ENCODE peak calls at places on chromosomes 5 and 9, in nine cellular contexts. Z, O, R, C, K, G, A, F and W are unnamed samples.

GRCh38 chr9:136119259-136120118 is 814 bp upstream of the TMEM250 start:
- DNase-seq in Z (no peak), O (peak), R (no peak), C (peak), K (no peak), G (no peak), A (no peak), F (no peak), W (peak)

GRCh38 chr9:98563212-98563907 is 145.4 kb downstream of the GABBR2 start:
- DNase-seq in Z (no peak), O (no peak), R (no peak), C (no peak), K (no peak), G (no peak), A (no peak), F (no peak), W (no peak)

GRCh38 chr9:38017149-38017884 is 51.7 kb downstream of the SHB start:
- DNase-seq in Z (peak), O (peak), R (peak), C (peak), K (no peak), G (no peak), A (no peak), F (peak), W (no peak)

GRCh38 chr5:85614482-85614881 is 1003.3 kb upstream of the COX7C start:
- DNase-seq in Z (no peak), O (no peak), R (no peak), C (no peak), K (no peak), G (no peak), A (no peak), F (no peak), W (no peak)

GRCh38 chr5:82886911-82887310 is 190.3 kb downstream of the TMEM167A start:
- DNase-seq in Z (no peak), O (no peak), R (no peak), C (peak), K (no peak), G (no peak), A (no peak), F (no peak), W (no peak)

GRCh38 chr5:18970000-18970399 is 1018.0 kb downstream of the CDH18 start:
- DNase-seq in Z (no peak), O (no peak), R (no peak), C (no peak), K (no peak), G (no peak), A (no peak), F (no peak), W (no peak)

GRCh38 chr5:157225463-157226422 is 40.2 kb upstream of the CYFIP2 start:
- DNase-seq in Z (no peak), O (no peak), R (no peak), C (no peak), K (peak), G (no peak), A (no peak), F (no peak), W (no peak)

GRCh38 chr9:130220351-130220750 is 45.2 kb upstream of the HMCN2 start:
- DNase-seq in Z (no peak), O (peak), R (no peak), C (peak), K (no peak), G (no peak), A (no peak), F (no peak), W (no peak)

GRCh38 chr9:118882674-118883073 is 486.6 kb downstream of the BRINP1 start:
- DNase-seq in Z (no peak), O (no peak), R (no peak), C (no peak), K (no peak), G (no peak), A (no peak), F (no peak), W (no peak)

GRCh38 chr5:39755986-39756385 is 331.2 kb upstream of the DAB2 start:
- DNase-seq in Z (no peak), O (no peak), R (peak), C (peak), K (no peak), G (no peak), A (peak), F (no peak), W (no peak)

GRCh38 chr5:154059583-154059982 is 20.8 kb downstream of the MFAP3 start:
- DNase-seq in Z (no peak), O (no peak), R (no peak), C (no peak), K (no peak), G (no peak), A (no peak), F (no peak), W (no peak)

GRCh38 chr5:73067213-73067612 is 53.2 kb upstream of the TMEM171 start:
- DNase-seq in Z (no peak), O (no peak), R (no peak), C (peak), K (no peak), G (no peak), A (no peak), F (no peak), W (no peak)

GRCh38 chr9:120924698-120925534 is 1.7 kb downstream of the TRAF1 start:
- DNase-seq in Z (no peak), O (no peak), R (no peak), C (peak), K (no peak), G (no peak), A (no peak), F (no peak), W (no peak)

GRCh38 chr9:86977205-86977835 is 30.0 kb upstream of the GAS1 start:
- DNase-seq in Z (no peak), O (no peak), R (no peak), C (peak), K (no peak), G (no peak), A (no peak), F (no peak), W (no peak)

GRCh38 chr5:139395844-139396640 is 1.1 kb upstream of the PROB1 start:
- DNase-seq in Z (no peak), O (no peak), R (no peak), C (no peak), K (no peak), G (peak), A (no peak), F (no peak), W (peak)

GRCh38 chr9:130174920-130175321 is 2.7 kb downstream of the NCS1 start:
- DNase-seq in Z (no peak), O (peak), R (no peak), C (no peak), K (no peak), G (no peak), A (no peak), F (no peak), W (no peak)

GRCh38 chr5:173891367-173891766 is 3.2 kb downstream of the CPEB4 start:
- DNase-seq in Z (no peak), O (no peak), R (no peak), C (no peak), K (no peak), G (no peak), A (no peak), F (no peak), W (no peak)

GRCh38 chr5:131968396-131968954 is 23.0 kb upstream of the MEIKIN start:
- DNase-seq in Z (no peak), O (no peak), R (no peak), C (no peak), K (no peak), G (no peak), A (no peak), F (no peak), W (no peak)

GRCh38 chr9:123323482-123324013 is 32.4 kb upstream of the CRB2 start:
- DNase-seq in Z (no peak), O (no peak), R (no peak), C (no peak), K (no peak), G (no peak), A (no peak), F (no peak), W (no peak)

GRCh38 chr9:123326662-123327093 is 29.3 kb upstream of the CRB2 start:
- DNase-seq in Z (peak), O (no peak), R (no peak), C (no peak), K (peak), G (peak), A (no peak), F (no peak), W (peak)

GRCh38 chr9:123322771-123323481 is 33.1 kb upstream of the CRB2 start:
- DNase-seq in Z (no peak), O (peak), R (no peak), C (no peak), K (peak), G (peak), A (no peak), F (no peak), W (no peak)

GRCh38 chr9:123326030-123326586 is 29.9 kb upstream of the CRB2 start:
- DNase-seq in Z (no peak), O (no peak), R (no peak), C (no peak), K (no peak), G (no peak), A (no peak), F (no peak), W (no peak)

DNA sequence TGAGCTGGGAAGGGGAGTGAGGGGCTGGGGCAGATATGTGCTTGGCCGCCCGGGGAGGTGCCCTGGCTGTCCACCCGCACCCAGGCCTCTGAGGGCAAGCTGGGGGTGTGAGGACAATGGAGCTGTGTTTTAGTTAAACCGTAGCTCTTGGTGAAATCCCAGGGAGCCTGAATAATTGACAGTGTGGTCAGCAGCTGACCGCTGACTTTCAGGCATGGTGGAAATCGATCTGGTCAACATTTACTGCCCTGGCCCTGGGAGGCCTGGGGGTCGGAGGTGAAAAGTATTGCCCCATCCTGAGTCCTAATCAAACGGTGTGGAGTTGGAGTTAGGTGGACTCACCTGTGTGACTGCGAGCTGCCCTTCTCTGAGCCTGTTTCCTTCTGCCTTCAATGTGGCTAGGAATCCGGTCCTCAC is 31.2 kb upstream of the CRB2 start:
- DNase-seq in Z (no peak), O (no peak), R (no peak), C (no peak), K (no peak), G (no peak), A (no peak), F (no peak), W (no peak)
- TF ChIP-seq CTCF in Z (no peak), O (no peak), R (no peak), C (no peak), K (no peak), G (no peak), A (no peak), F (no peak), W (no peak)

DNA sequence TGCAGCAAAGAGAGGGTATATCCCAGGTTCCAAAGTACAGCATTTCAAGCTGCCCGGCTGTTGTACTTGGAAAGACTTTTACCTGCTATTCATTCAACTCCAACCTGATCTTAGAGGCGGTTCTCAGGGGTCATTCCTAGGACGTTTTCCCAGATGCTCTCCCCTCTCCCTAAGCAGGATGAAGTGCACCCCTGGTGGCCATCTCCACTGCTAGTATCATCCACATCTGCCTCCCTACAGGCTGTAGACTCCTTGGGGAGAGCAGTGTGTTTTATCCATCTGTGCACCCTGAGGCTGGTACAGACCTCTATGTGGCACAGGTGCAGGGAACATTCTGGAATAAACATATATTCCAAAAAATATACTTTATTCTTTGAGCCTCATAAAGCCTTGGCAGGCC is 56.8 kb downstream of the PTPN3 start:
- DNase-seq in Z (no peak), O (no peak), R (no peak), C (no peak), K (no peak), G (no peak), A (no peak), F (no peak), W (no peak)
- TF ChIP-seq CTCF in Z (no peak), O (no peak), R (no peak), C (no peak), K (no peak), G (peak), A (peak), F (no peak), W (no peak)

DNA sequence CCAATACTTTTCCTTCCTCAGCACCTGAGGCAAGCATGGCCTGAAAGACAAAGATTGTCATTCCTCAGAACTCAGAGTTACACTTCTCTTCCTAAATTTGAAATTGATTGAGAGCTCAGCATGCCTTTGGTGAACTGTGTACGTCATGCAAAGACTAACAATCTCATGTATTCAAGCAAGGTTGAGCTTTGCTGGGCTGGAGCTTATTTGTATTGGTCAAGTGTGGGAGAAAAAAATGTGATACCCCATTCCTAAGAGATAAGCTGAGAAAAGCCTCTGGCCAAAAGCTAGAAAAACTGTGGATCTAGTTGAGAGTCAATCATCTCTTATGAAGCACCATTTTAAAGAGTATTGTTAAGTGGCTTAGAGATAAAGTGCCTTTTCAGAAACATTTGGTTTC is 392.2 kb downstream of the RASEF start:
- DNase-seq in Z (no peak), O (no peak), R (no peak), C (no peak), K (no peak), G (no peak), A (no peak), F (no peak), W (no peak)
- TF ChIP-seq CTCF in Z (no peak), O (no peak), R (no peak), C (no peak), K (no peak), G (no peak), A (no peak), F (no peak), W (no peak)

DNA sequence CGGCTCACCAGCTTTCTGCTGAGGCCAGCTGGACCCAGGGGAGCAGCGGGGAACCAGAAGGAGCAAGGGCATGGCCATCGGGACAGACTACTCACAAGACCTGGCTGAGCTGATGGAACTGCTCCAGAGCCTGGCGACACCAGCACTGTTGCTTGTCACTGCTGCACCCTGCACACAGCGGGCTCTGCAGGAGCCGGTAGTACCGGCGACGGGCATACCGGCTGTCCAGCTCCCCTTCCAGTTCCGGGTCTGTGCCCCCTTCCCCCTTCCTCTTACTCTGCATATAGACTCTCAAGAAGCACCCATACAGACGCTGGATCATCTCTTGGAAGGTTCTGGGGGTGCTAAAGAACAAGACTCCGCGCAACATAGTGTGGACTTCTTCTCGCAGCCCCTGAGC is 974 bp downstream of the ANAPC2 start:
- DNase-seq in Z (no peak), O (no peak), R (no peak), C (no peak), K (no peak), G (no peak), A (no peak), F (no peak), W (no peak)
- TF ChIP-seq CTCF in Z (no peak), O (no peak), R (no peak), C (no peak), K (no peak), G (no peak), A (no peak), F (no peak), W (no peak)

GRCh38 chr9:15416880-15417279 is 5.8 kb upstream of the SNAPC3 start:
- DNase-seq in Z (no peak), O (peak), R (no peak), C (peak), K (peak), G (peak), A (no peak), F (no peak), W (peak)
- TF ChIP-seq CTCF in Z (peak), O (peak), R (peak), C (peak), K (peak), G (peak), A (peak), F (peak), W (peak)

GRCh38 chr9:93475856-93476255 is 22.5 kb upstream of the FAM120AOS start:
- DNase-seq in Z (no peak), O (peak), R (no peak), C (peak), K (no peak), G (no peak), A (no peak), F (no peak), W (no peak)

GRCh38 chr9:93476924-93477323 is 23.5 kb upstream of the FAM120AOS start:
- DNase-seq in Z (no peak), O (peak), R (no peak), C (no peak), K (no peak), G (no peak), A (no peak), F (no peak), W (no peak)

GRCh38 chr9:93473411-93473810 is 20.0 kb upstream of the FAM120AOS start:
- DNase-seq in Z (no peak), O (no peak), R (no peak), C (peak), K (no peak), G (no peak), A (no peak), F (no peak), W (no peak)

GRCh38 chr9:93477397-93477796 is 24.0 kb upstream of the FAM120AOS start:
- DNase-seq in Z (no peak), O (no peak), R (no peak), C (no peak), K (no peak), G (no peak), A (no peak), F (no peak), W (no peak)

GRCh38 chr9:93475108-93475507 is 21.7 kb upstream of the FAM120AOS start:
- DNase-seq in Z (no peak), O (no peak), R (no peak), C (no peak), K (no peak), G (no peak), A (no peak), F (no peak), W (no peak)
- TF ChIP-seq CTCF in Z (no peak), O (no peak), R (no peak), C (no peak), K (no peak), G (no peak), A (no peak), F (no peak), W (no peak)

GRCh38 chr5:150562832-150563231 is 54.9 kb downstream of the NDST1 start:
- DNase-seq in Z (no peak), O (peak), R (no peak), C (peak), K (no peak), G (no peak), A (peak), F (no peak), W (no peak)

GRCh38 chr5:150561571-150562295 is 53.8 kb downstream of the NDST1 start:
- DNase-seq in Z (no peak), O (no peak), R (no peak), C (no peak), K (no peak), G (no peak), A (no peak), F (no peak), W (no peak)

GRCh38 chr5:150560401-150561191 is 52.7 kb downstream of the NDST1 start:
- DNase-seq in Z (peak), O (peak), R (peak), C (peak), K (peak), G (peak), A (peak), F (peak), W (peak)

GRCh38 chr5:150559701-150560100 is 51.8 kb downstream of the NDST1 start:
- DNase-seq in Z (no peak), O (no peak), R (no peak), C (peak), K (no peak), G (no peak), A (no peak), F (no peak), W (no peak)

GRCh38 chr5:150561192-150561512 is 53.2 kb downstream of the NDST1 start:
- DNase-seq in Z (no peak), O (no peak), R (no peak), C (no peak), K (no peak), G (no peak), A (no peak), F (no peak), W (no peak)
- TF ChIP-seq CTCF in Z (no peak), O (no peak), R (no peak), C (no peak), K (no peak), G (no peak), A (peak), F (no peak), W (no peak)

GRCh38 chr5:176619203-176619568 is 9.2 kb upstream of the GPRIN1 start:
- DNase-seq in Z (peak), O (peak), R (peak), C (peak), K (peak), G (peak), A (no peak), F (peak), W (peak)
- TF ChIP-seq CTCF in Z (no peak), O (peak), R (peak), C (peak), K (peak), G (peak), A (no peak), F (peak), W (peak)

DNA sequence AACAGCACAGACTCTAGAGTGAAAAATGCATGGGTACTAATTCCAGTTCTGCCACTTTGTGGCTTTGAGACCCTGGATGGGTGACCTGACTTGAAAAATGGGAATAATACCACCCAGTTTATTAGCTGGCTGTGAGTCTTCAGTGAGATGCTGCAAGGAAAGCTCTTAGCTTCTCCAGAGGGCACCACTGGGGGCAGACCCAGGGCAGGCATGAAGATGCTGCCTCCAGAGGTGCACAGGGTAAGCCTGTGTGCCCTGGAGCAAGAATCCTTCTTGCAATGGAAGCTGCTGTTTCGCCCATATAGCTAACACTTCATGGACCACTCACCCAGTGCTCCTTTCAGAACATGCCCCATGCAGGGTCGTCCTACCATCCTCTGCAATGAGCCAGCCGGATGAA is 75.7 kb downstream of the C5orf15 start:
- DNase-seq in Z (no peak), O (no peak), R (no peak), C (no peak), K (no peak), G (no peak), A (no peak), F (no peak), W (no peak)
- TF ChIP-seq CTCF in Z (no peak), O (no peak), R (no peak), C (no peak), K (no peak), G (no peak), A (no peak), F (no peak), W (no peak)

DNA sequence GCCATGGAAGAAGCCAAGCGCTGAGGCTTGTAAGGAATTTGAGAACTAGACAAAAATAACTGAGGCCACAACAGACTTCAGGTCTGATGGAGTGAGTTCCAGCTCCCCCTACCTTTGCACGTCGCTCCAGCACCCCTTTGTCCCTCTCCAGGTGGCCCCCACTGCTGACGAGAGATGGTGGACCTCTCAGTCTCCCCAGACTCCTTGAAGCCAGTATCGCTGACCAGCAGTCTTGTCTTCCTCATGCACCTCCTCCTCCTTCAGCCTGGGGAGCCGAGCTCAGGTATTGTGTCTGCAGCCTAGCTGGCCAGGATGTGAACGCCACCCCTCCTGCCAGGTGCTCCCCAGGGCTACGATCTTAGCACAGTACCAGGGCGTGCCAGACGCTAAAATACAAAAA is 5.2 kb downstream of the BTNL9 start:
- DNase-seq in Z (no peak), O (no peak), R (no peak), C (no peak), K (no peak), G (no peak), A (no peak), F (no peak), W (no peak)
- TF ChIP-seq CTCF in Z (no peak), O (no peak), R (no peak), C (no peak), K (no peak), G (no peak), A (no peak), F (no peak), W (no peak)